ENCODE peak calls at places on chromosomes 4 and X, in eight cellular contexts. J is substantia nigra; C is CD8-positive, alpha-beta memory T cell; G is foreskin keratinocyte; M is brain microvascular endothelial cell; O is K562; H is IMR-90; S is right atrium auricular region. Q is an unnamed sample.

GRCh38 chrX:100407784-100408642 is 2.1 kb downstream of the PCDH19 start:
- DNase-seq in J (no peak), C (no peak), G (no peak), M (no peak), O (no peak), H (no peak), S (no peak), Q (no peak)

GRCh38 chr4:95693594-95693993 is 144.8 kb upstream of the UNC5C start:
- DNase-seq in J (no peak), C (no peak), G (peak; percentile 62), M (peak; percentile 36), O (no peak), H (peak; percentile 0), S (no peak), Q (peak; percentile 10)

GRCh38 chr4:183200453-183200852 is 101.4 kb downstream of the WWC2 start:
- DNase-seq in J (peak; percentile 51), C (no peak), G (peak; percentile 77), M (peak; percentile 93), O (no peak), H (peak; percentile 92), S (no peak), Q (peak; percentile 68)

GRCh38 chr4:134906404-134907023 is 704.9 kb upstream of the PABPC4L start:
- DNase-seq in J (no peak), C (no peak), G (peak; percentile 11), M (no peak), O (no peak), H (no peak), S (no peak), Q (no peak)

GRCh38 chrX:30821116-30821515 is 67.9 kb downstream of the TAB3 start:
- DNase-seq in J (no peak), C (no peak), G (no peak), M (no peak), O (no peak), H (no peak), S (no peak), Q (no peak)

GRCh38 chr4:132297346-132297745 is 851.7 kb upstream of the PCDH10 start:
- DNase-seq in J (no peak), C (no peak), G (no peak), M (no peak), O (no peak), H (peak; percentile 1), S (no peak), Q (no peak)

GRCh38 chrX:100662791-100663190 is 18.8 kb downstream of the SRPX2 start:
- DNase-seq in J (no peak), C (no peak), G (no peak), M (no peak), O (no peak), H (peak; percentile 46), S (no peak), Q (no peak)

GRCh38 chrX:27599928-27600327 is 9.8 kb downstream of the DCAF8L2 start:
- DNase-seq in J (no peak), C (no peak), G (peak; percentile 38), M (no peak), O (no peak), H (peak; percentile 33), S (no peak), Q (no peak)

GRCh38 chrX:133709486-133709885 is 275.9 kb downstream of the GPC3 start:
- DNase-seq in J (no peak), C (no peak), G (no peak), M (no peak), O (no peak), H (no peak), S (no peak), Q (no peak)

GRCh38 chr4:18508801-18509200 is 487.2 kb upstream of the LCORL start:
- DNase-seq in J (no peak), C (no peak), G (no peak), M (no peak), O (no peak), H (no peak), S (no peak), Q (no peak)

DNA sequence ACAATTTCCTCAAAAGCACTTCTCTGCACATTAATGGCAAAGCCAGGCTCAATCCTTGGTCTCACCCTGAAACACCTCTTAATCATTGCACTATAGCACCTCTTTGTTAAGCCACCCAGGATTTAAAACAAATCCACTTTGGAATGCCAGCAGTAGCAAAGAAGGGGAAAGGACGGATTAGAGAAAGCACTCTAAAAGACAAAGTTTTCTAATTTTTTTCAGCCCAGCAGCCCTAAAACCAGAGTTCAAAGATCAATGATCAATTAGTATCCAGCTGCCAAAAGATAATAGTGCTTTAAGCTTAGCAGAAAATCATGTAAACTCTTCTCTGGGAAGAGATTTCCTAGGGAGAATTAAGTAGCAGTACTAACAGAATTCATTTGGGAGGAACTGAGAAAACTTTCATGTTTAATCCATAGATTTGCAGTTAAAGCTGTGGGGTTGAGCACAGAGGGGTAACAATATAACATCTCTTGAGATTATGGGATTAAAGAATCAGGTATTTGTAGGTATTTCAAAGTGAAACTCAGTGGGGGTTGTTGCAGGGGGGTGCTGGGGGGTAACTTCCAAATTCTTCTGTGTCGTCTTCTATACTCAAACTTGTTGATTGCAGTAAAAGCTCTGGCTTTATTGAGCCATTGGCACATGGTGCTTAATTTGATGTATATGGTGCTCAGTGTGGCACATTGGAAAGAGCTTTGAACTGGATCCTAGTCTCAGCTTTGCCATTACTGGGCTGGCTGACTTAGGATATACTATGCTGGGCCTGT is 61.8 kb downstream of the LRRC66 start:
- DNase-seq in J (no peak), C (no peak), G (no peak), M (no peak), O (no peak), H (no peak), S (no peak), Q (no peak)
- H3K27ac ChIP-seq in J (no peak overlapping the region), C (no peak overlapping the region), G (no peak overlapping the region), M (no peak overlapping the region), O (no peak overlapping the region), H (no peak overlapping the region), S (no peak overlapping the region), Q (no peak overlapping the region)

GRCh38 chr4:23853986-23854385 is 35.9 kb downstream of the PPARGC1A start:
- DNase-seq in J (no peak), C (no peak), G (no peak), M (no peak), O (no peak), H (no peak), S (no peak), Q (no peak)

GRCh38 chr4:23856630-23857029 is 33.2 kb downstream of the PPARGC1A start:
- DNase-seq in J (no peak), C (no peak), G (no peak), M (no peak), O (no peak), H (no peak), S (no peak), Q (no peak)

GRCh38 chr4:23861897-23862296 is 27.9 kb downstream of the PPARGC1A start:
- DNase-seq in J (no peak), C (no peak), G (no peak), M (no peak), O (no peak), H (no peak), S (no peak), Q (no peak)

GRCh38 chr4:23855912-23856605 is 33.8 kb downstream of the PPARGC1A start:
- DNase-seq in J (no peak), C (no peak), G (no peak), M (peak; percentile 21), O (no peak), H (peak; percentile 68), S (no peak), Q (no peak)

GRCh38 chr4:23857353-23857752 is 32.5 kb downstream of the PPARGC1A start:
- DNase-seq in J (no peak), C (no peak), G (peak; percentile 4), M (peak; percentile 3), O (no peak), H (peak; percentile 47), S (no peak), Q (no peak)
- H3K27ac ChIP-seq in J (no peak overlapping the region), C (no peak overlapping the region), G (no peak overlapping the region), M (no peak overlapping the region), O (no peak overlapping the region), H (no peak overlapping the region), S (peak overlapping the region; percentile 52), Q (no peak overlapping the region)

GRCh38 chrX:107827137-107827831 is 1.6 kb downstream of the MID2 start:
- DNase-seq in J (no peak), C (no peak), G (peak; percentile 12), M (no peak), O (no peak), H (no peak), S (no peak), Q (no peak)
- H3K27ac ChIP-seq in J (peak overlapping the region; percentile 16), C (no peak overlapping the region), G (peak overlapping the region; percentile 40), M (peak overlapping the region; percentile 53), O (no peak overlapping the region), H (no peak overlapping the region), S (peak overlapping the region; percentile 82), Q (peak overlapping the region; percentile 73)

GRCh38 chr4:158033416-158033863 is 139.4 kb downstream of the GASK1B start:
- DNase-seq in J (no peak), C (no peak), G (no peak), M (peak; percentile 38), O (no peak), H (peak; percentile 61), S (no peak), Q (no peak)
- H3K27ac ChIP-seq in J (no peak overlapping the region), C (no peak overlapping the region), G (no peak overlapping the region), M (no peak overlapping the region), O (no peak overlapping the region), H (no peak overlapping the region), S (peak overlapping the region; percentile 66), Q (peak overlapping the region; percentile 18)

GRCh38 chr4:52575406-52575805 is 83.7 kb downstream of the USP46 start:
- DNase-seq in J (no peak), C (no peak), G (no peak), M (no peak), O (no peak), H (no peak), S (no peak), Q (no peak)

GRCh38 chr4:52576326-52576725 is 82.8 kb downstream of the USP46 start:
- DNase-seq in J (no peak), C (no peak), G (no peak), M (no peak), O (no peak), H (no peak), S (no peak), Q (no peak)

GRCh38 chr4:52573551-52573950 is 85.5 kb downstream of the USP46 start:
- DNase-seq in J (no peak), C (no peak), G (no peak), M (no peak), O (no peak), H (peak; percentile 15), S (no peak), Q (no peak)

GRCh38 chr4:52574036-52574435 is 85.1 kb downstream of the USP46 start:
- DNase-seq in J (no peak), C (no peak), G (peak; percentile 31), M (no peak), O (no peak), H (peak; percentile 19), S (no peak), Q (no peak)

DNA sequence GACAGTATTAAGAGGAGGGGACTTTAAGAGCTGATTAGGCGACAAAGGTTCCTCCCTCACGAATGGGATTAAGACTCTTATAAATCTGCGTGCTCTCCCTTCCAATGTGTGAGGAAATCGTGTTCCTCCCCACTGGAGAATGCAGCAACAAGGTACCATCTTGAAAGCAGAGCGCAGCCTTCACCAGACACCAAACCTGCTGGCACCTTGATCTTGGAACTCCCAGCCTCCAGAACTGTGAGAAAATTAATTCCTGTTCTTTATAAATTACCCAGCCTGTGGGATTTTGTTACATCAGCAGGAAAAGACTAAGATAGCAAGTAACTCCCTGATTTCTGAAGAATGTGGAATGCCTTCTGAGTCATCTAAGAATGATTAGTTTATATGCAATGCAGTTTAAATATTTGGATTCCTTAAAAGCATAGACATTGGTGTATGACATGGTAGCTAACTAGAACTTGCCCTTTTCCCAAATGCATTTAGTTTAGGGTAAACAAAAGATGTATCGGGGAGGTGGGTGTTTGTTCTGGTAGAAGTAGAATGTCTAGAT is 86.1 kb downstream of the USP46 start:
- DNase-seq in J (no peak), C (no peak), G (peak; percentile 79), M (no peak), O (no peak), H (peak; percentile 90), S (no peak), Q (no peak)
- H3K27ac ChIP-seq in J (no peak overlapping the region), C (no peak overlapping the region), G (no peak overlapping the region), M (no peak overlapping the region), O (no peak overlapping the region), H (peak overlapping the region; percentile 98), S (no peak overlapping the region), Q (peak overlapping the region; percentile 60)

Q was measured in epithelial cell of prostate.